ENCODE peak calls at places on chromosome 1, in seven cellular contexts. One of them, this sample, is unnamed.

GRCh38 chr1:93111561-93111960 is 32.5 kb downstream of the MTF2 start:
- DNase-seq in transverse colon: no peak
- DNase-seq in IMR-90: peak
- DNase-seq in gastrocnemius medialis: no peak
- DNase-seq in AG04450: no peak
- DNase-seq in A549: no peak
- DNase-seq in left lung: no peak
- DNase-seq in this sample: no peak

GRCh38 chr1:208243522-208243850 is 698 bp downstream of the PLXNA2 start:
- DNase-seq in left lung: no peak
- DNase-seq in AG04450: no peak
- DNase-seq in gastrocnemius medialis: no peak
- DNase-seq in IMR-90: no peak
- DNase-seq in transverse colon: no peak
- DNase-seq in A549: no peak
- DNase-seq in this sample: no peak

GRCh38 chr1:27382950-27383627 is at the start of gene CD164L2:
- DNase-seq in IMR-90: no peak
- DNase-seq in AG04450: no peak
- DNase-seq in gastrocnemius medialis: no peak
- DNase-seq in A549: no peak
- DNase-seq in left lung: peak
- DNase-seq in transverse colon: peak
- DNase-seq in this sample: no peak

GRCh38 chr1:39115271-39116110 is 89.0 kb upstream of the MACF1 start:
- DNase-seq in transverse colon: no peak
- DNase-seq in gastrocnemius medialis: no peak
- DNase-seq in A549: no peak
- DNase-seq in IMR-90: peak
- DNase-seq in left lung: no peak
- DNase-seq in AG04450: no peak
- DNase-seq in this sample: no peak

GRCh38 chr1:20099533-20099932 is 19.8 kb downstream of the PLA2G2D start:
- DNase-seq in transverse colon: no peak
- DNase-seq in AG04450: no peak
- DNase-seq in left lung: no peak
- DNase-seq in IMR-90: no peak
- DNase-seq in gastrocnemius medialis: no peak
- DNase-seq in A549: no peak
- DNase-seq in this sample: no peak

GRCh38 chr1:6041432-6042062 is 4.1 kb upstream of the KCNAB2 start:
- DNase-seq in AG04450: no peak
- DNase-seq in A549: peak
- DNase-seq in IMR-90: no peak
- DNase-seq in left lung: no peak
- DNase-seq in transverse colon: peak
- DNase-seq in gastrocnemius medialis: no peak
- DNase-seq in this sample: no peak

GRCh38 chr1:43834280-43835140 is 99.1 kb upstream of the ARTN start:
- DNase-seq in left lung: peak
- DNase-seq in AG04450: no peak
- DNase-seq in transverse colon: no peak
- DNase-seq in IMR-90: no peak
- DNase-seq in A549: no peak
- DNase-seq in gastrocnemius medialis: no peak
- DNase-seq in this sample: peak

GRCh38 chr1:204150702-204151561 is 912 bp downstream of the ETNK2 start:
- DNase-seq in IMR-90: no peak
- DNase-seq in gastrocnemius medialis: no peak
- DNase-seq in transverse colon: no peak
- DNase-seq in A549: no peak
- DNase-seq in left lung: no peak
- DNase-seq in AG04450: no peak
- DNase-seq in this sample: no peak

DNA sequence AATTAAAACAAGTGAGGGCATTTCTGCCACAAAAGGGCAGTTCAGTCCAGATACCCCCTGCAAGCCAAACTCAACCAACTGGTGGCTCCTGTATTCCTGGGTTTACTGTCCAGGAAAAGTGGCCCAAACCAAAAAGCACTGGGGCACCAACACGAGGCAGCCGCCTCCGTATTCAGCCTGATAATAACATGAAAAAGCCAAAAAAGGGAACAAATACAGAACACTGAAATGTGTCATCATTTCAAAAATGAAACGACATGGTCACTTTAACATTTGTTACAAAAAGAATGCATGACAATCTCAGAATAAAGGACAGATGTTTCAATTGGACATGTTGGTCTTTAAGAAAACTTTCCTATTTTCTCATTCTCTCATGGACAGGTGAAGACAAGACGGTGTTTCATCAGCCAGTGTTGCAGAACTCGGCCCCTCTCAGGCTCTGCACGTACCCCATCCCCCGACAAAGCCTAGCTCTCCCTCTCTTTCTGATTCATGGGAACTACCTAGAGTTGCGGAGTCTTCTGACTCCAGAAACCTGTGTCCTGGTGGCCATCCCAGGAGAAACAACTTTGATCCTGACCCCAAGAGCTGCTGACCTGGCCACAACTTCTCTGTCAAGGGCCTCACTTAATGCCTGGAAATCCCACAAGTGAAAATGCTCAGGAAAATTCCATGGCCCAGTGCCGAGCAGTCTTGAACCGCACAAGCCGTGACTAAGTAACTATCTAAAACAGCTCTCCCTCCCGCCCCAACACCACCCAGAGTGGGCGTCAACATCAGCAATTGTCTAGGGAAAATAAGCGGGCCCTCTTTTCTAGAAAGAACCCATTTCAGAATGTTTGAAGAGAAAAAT is 27.1 kb downstream of the ZBTB17 start:
- DNase-seq in AG04450: peak
- DNase-seq in IMR-90: peak
- DNase-seq in gastrocnemius medialis: peak
- DNase-seq in A549: no peak
- DNase-seq in transverse colon: peak
- DNase-seq in left lung: peak
- DNase-seq in this sample: peak
- TF ChIP-seq CTCF in AG04450: no peak
- TF ChIP-seq CTCF in IMR-90: no peak
- TF ChIP-seq CTCF in gastrocnemius medialis: no peak
- TF ChIP-seq CTCF in A549: no peak
- TF ChIP-seq CTCF in transverse colon: no peak
- TF ChIP-seq CTCF in left lung: peak
- TF ChIP-seq CTCF in this sample: no peak

GRCh38 chr1:21621761-21622436 is 47.3 kb downstream of the RAP1GAP start:
- DNase-seq in IMR-90: no peak
- DNase-seq in A549: no peak
- DNase-seq in left lung: no peak
- DNase-seq in transverse colon: no peak
- DNase-seq in AG04450: no peak
- DNase-seq in gastrocnemius medialis: no peak
- DNase-seq in this sample: no peak
- H3K4me3 ChIP-seq in IMR-90: no peak
- H3K4me3 ChIP-seq in A549: peak
- H3K4me3 ChIP-seq in left lung: peak
- H3K4me3 ChIP-seq in transverse colon: no peak
- H3K4me3 ChIP-seq in AG04450: no peak
- H3K4me3 ChIP-seq in gastrocnemius medialis: no peak
- H3K4me3 ChIP-seq in this sample: no peak

GRCh38 chr1:153100241-153100640 is 5.9 kb upstream of the SPRR2E start:
- DNase-seq in transverse colon: no peak
- DNase-seq in gastrocnemius medialis: no peak
- DNase-seq in left lung: no peak
- DNase-seq in IMR-90: peak
- DNase-seq in AG04450: no peak
- DNase-seq in A549: no peak
- DNase-seq in this sample: no peak
- TF ChIP-seq CTCF in transverse colon: no peak
- TF ChIP-seq CTCF in gastrocnemius medialis: no peak
- TF ChIP-seq CTCF in left lung: no peak
- TF ChIP-seq CTCF in IMR-90: no peak
- TF ChIP-seq CTCF in AG04450: no peak
- TF ChIP-seq CTCF in A549: no peak
- TF ChIP-seq CTCF in this sample: no peak

DNA sequence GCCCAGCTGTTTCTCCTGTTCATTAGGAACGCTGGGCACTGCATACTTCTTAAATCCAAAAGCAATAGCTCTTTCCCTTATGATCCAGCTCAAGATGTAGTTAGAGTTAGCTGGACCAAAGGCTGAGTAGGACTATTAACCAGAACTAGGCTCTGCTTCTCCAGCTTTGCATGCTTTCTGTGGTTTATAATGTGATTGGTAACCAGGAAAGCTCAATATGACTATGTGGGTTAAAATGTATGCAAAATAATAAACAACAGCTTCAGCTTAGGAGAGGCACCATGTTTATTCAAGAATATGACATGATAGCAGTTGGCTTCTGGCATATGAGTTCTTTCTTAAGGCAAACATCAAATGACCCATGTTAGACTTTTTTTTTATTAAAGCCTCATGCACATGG is 73.8 kb downstream of the LYPLAL1 start:
- DNase-seq in left lung: no peak
- DNase-seq in transverse colon: no peak
- DNase-seq in AG04450: no peak
- DNase-seq in gastrocnemius medialis: no peak
- DNase-seq in A549: no peak
- DNase-seq in IMR-90: peak
- DNase-seq in this sample: no peak
- H3K4me3 ChIP-seq in left lung: no peak
- H3K4me3 ChIP-seq in transverse colon: no peak
- H3K4me3 ChIP-seq in AG04450: no peak
- H3K4me3 ChIP-seq in gastrocnemius medialis: no peak
- H3K4me3 ChIP-seq in A549: no peak
- H3K4me3 ChIP-seq in IMR-90: no peak
- H3K4me3 ChIP-seq in this sample: no peak

DNA sequence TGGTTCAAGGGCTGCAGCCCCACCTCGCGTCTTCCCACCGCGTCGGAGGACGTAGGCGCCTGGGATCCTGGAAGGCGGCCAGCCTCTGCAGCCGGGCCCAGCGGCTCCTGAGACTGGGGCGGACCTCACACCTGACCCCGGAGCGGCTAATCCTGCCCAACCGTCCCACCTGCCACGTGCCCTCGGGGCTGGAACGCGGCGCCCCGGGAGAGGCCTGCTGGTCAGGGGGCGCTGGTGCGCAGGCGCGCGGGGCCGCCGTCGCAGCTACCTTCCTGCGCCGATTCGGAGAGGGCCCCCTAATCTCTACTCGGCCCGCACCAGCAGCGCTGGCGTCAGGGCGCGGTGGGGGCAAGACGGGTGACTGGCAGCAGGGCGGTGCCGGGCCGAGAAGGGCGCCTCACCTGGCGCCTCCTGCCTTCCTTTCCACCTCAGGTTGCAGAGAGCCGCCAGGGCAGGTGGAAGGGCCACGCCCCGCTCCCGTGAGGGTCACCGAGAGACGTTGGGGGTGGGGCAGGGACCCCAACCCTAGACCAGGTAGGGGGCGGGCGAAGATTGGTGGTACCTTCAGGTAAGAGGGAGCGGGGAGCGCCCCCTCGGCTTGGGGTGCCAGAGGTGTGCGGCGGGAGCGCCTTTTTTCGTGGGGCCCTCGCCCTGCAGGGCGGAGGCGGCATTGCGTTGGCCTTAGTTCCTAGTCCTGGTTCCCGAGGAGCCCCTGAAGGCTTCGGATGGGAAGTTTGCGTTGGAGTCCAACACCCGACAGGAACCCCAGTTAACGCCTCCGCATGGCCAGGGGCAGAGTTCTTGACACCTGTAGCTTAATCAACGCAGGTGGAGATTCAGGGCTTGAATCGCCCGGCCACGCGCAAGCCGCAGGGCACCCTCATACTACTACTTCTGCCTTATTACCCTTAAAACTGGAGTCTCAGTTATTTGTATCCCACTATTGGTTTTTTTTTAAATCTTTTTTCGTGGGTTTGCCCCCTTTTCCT is at the start of gene TDRD5:
- DNase-seq in AG04450: no peak
- DNase-seq in left lung: no peak
- DNase-seq in transverse colon: peak
- DNase-seq in gastrocnemius medialis: no peak
- DNase-seq in A549: peak
- DNase-seq in IMR-90: no peak
- DNase-seq in this sample: no peak
- TF ChIP-seq CTCF in AG04450: no peak
- TF ChIP-seq CTCF in left lung: no peak
- TF ChIP-seq CTCF in transverse colon: peak
- TF ChIP-seq CTCF in gastrocnemius medialis: no peak
- TF ChIP-seq CTCF in A549: no peak
- TF ChIP-seq CTCF in IMR-90: no peak
- TF ChIP-seq CTCF in this sample: no peak

GRCh38 chr1:228280106-228280901 is 72.5 kb downstream of the OBSCN start:
- DNase-seq in A549: no peak
- DNase-seq in AG04450: no peak
- DNase-seq in transverse colon: peak
- DNase-seq in IMR-90: no peak
- DNase-seq in left lung: no peak
- DNase-seq in gastrocnemius medialis: no peak
- DNase-seq in this sample: no peak

GRCh38 chr1:228282329-228283042 is 74.6 kb downstream of the OBSCN start:
- DNase-seq in gastrocnemius medialis: peak
- DNase-seq in left lung: no peak
- DNase-seq in IMR-90: peak
- DNase-seq in A549: no peak
- DNase-seq in AG04450: no peak
- DNase-seq in transverse colon: peak
- DNase-seq in this sample: no peak

GRCh38 chr1:228279722-228280105 is 71.9 kb downstream of the OBSCN start:
- DNase-seq in left lung: no peak
- DNase-seq in transverse colon: peak
- DNase-seq in IMR-90: no peak
- DNase-seq in gastrocnemius medialis: no peak
- DNase-seq in A549: no peak
- DNase-seq in AG04450: no peak
- DNase-seq in this sample: no peak

GRCh38 chr1:228281631-228282328 is 73.9 kb downstream of the OBSCN start:
- DNase-seq in gastrocnemius medialis: no peak
- DNase-seq in left lung: no peak
- DNase-seq in A549: no peak
- DNase-seq in transverse colon: peak
- DNase-seq in IMR-90: no peak
- DNase-seq in AG04450: no peak
- DNase-seq in this sample: no peak

GRCh38 chr1:228280961-228281591 is 73.2 kb downstream of the OBSCN start:
- DNase-seq in transverse colon: peak
- DNase-seq in left lung: no peak
- DNase-seq in IMR-90: no peak
- DNase-seq in gastrocnemius medialis: no peak
- DNase-seq in AG04450: no peak
- DNase-seq in A549: no peak
- DNase-seq in this sample: no peak
- H3K4me3 ChIP-seq in transverse colon: no peak
- H3K4me3 ChIP-seq in left lung: no peak
- H3K4me3 ChIP-seq in IMR-90: no peak
- H3K4me3 ChIP-seq in gastrocnemius medialis: no peak
- H3K4me3 ChIP-seq in AG04450: no peak
- H3K4me3 ChIP-seq in A549: no peak
- H3K4me3 ChIP-seq in this sample: no peak

This sample was measured in astrocyte of the cerebellum.